ENCODE peak calls at places on chromosome 6, in six cellular contexts. C is RCC 7860, T is progenitor cell of endocrine pancreas, Y is HT-29, F is head of caudate nucleus, U is amniotic stem cell. O is an unnamed sample.

GRCh38 chr6:36920546-36920945 is 34.0 kb upstream of the PI16 start:
- DNase-seq in Y (no peak), T (no peak), F (no peak), U (no peak), C (no peak), O (no peak)

GRCh38 chr6:15870354-15871043 is 207.7 kb upstream of the DTNBP1 start:
- DNase-seq in T (no peak), Y (no peak), F (no peak), C (no peak), U (no peak), O (no peak)

GRCh38 chr6:16493802-16494201 is 255.4 kb downstream of the GMPR start:
- DNase-seq in F (no peak), C (no peak), T (no peak), U (no peak), Y (no peak), O (no peak)

GRCh38 chr6:88683734-88684133 is 279.7 kb downstream of the RNGTT start:
- DNase-seq in C (no peak), T (no peak), Y (no peak), U (no peak), F (no peak), O (no peak)

GRCh38 chr6:36999467-37000125 is 5.9 kb upstream of the FGD2 start:
- DNase-seq in T (no peak), U (no peak), C (no peak), F (no peak), Y (no peak), O (no peak)

GRCh38 chr6:28985396-28986164 is 19.5 kb downstream of the ZNF311 start:
- DNase-seq in U (peak; percentile 87), F (peak; percentile 76), C (peak; percentile 71), T (peak; percentile 65), Y (peak; percentile 98), O (peak; percentile 98)

GRCh38 chr6:105402090-105402980 is 547 bp downstream of the PREP start:
- DNase-seq in T (no peak), Y (peak; percentile 49), U (no peak), C (no peak), F (peak; percentile 19), O (no peak)

GRCh38 chr6:1855890-1856289 is 246.2 kb downstream of the FOXC1 start:
- DNase-seq in C (no peak), Y (no peak), U (no peak), T (no peak), F (no peak), O (no peak)

GRCh38 chr6:43890197-43891062 is 120.4 kb downstream of the VEGFA start:
- DNase-seq in T (no peak), C (no peak), Y (no peak), U (no peak), F (no peak), O (no peak)

GRCh38 chr6:30687659-30688431 is 1.4 kb upstream of the PPP1R18 start:
- DNase-seq in F (no peak), Y (no peak), U (no peak), C (no peak), T (no peak), O (no peak)

GRCh38 chr6:127561660-127562059 is 15.3 kb upstream of the C6orf58 start:
- DNase-seq in Y (no peak), T (no peak), F (no peak), C (no peak), U (no peak), O (peak; percentile 15)

GRCh38 chr6:139474145-139475108 is 100.0 kb upstream of the CITED2 start:
- DNase-seq in T (no peak), Y (no peak), U (no peak), F (no peak), C (no peak), O (no peak)

GRCh38 chr6:2173203-2173961 is 72.0 kb downstream of the GMDS start:
- DNase-seq in U (no peak), Y (no peak), C (no peak), F (no peak), T (no peak), O (no peak)

O was measured in non-pigmented ciliary epithelial cell.